ENCODE peak calls at places on chromosomes 5 and 9, in seven cellular contexts. One of them, this sample, is unnamed.

GRCh38 chr5:131944700-131945550 is 538 bp downstream of the MEIKIN start:
- DNase-seq in psoas muscle: no peak
- DNase-seq in Peyer's patch: no peak
- DNase-seq in RWPE1: no peak
- DNase-seq in heart left ventricle: no peak
- DNase-seq in MCF 10A: no peak
- DNase-seq in stomach: no peak
- DNase-seq in this sample: no peak

GRCh38 chr5:13356226-13356625 is 588.3 kb downstream of the DNAH5 start:
- DNase-seq in RWPE1: no peak
- DNase-seq in stomach: no peak
- DNase-seq in heart left ventricle: no peak
- DNase-seq in Peyer's patch: no peak
- DNase-seq in psoas muscle: no peak
- DNase-seq in MCF 10A: peak; percentile 24
- DNase-seq in this sample: no peak

GRCh38 chr5:90802695-90803317 is 244.2 kb downstream of the ADGRV1 start:
- DNase-seq in psoas muscle: no peak
- DNase-seq in MCF 10A: peak; percentile 62
- DNase-seq in heart left ventricle: no peak
- DNase-seq in stomach: peak; percentile 31
- DNase-seq in Peyer's patch: no peak
- DNase-seq in RWPE1: peak; percentile 72
- DNase-seq in this sample: no peak

GRCh38 chr9:126146254-126147145 is 180.1 kb upstream of the MVB12B start:
- DNase-seq in heart left ventricle: no peak
- DNase-seq in Peyer's patch: peak; percentile 49
- DNase-seq in psoas muscle: no peak
- DNase-seq in RWPE1: peak; percentile 58
- DNase-seq in stomach: peak; percentile 24
- DNase-seq in MCF 10A: peak; percentile 18
- DNase-seq in this sample: no peak

GRCh38 chr5:56233230-56233629 is at the start of gene ANKRD55:
- DNase-seq in stomach: no peak
- DNase-seq in Peyer's patch: no peak
- DNase-seq in MCF 10A: no peak
- DNase-seq in psoas muscle: no peak
- DNase-seq in RWPE1: no peak
- DNase-seq in heart left ventricle: no peak
- DNase-seq in this sample: no peak

GRCh38 chr5:81425569-81425968 is 31.6 kb upstream of the ACOT12 start:
- DNase-seq in RWPE1: peak; percentile 44
- DNase-seq in MCF 10A: peak; percentile 49
- DNase-seq in stomach: no peak
- DNase-seq in heart left ventricle: no peak
- DNase-seq in psoas muscle: no peak
- DNase-seq in Peyer's patch: no peak
- DNase-seq in this sample: no peak

GRCh38 chr9:87725900-87726709 is at the start of gene CTSL:
- DNase-seq in heart left ventricle: peak; percentile 95
- DNase-seq in stomach: peak; percentile 85
- DNase-seq in psoas muscle: peak; percentile 94
- DNase-seq in Peyer's patch: peak; percentile 84
- DNase-seq in RWPE1: peak; percentile 87
- DNase-seq in MCF 10A: peak; percentile 78
- DNase-seq in this sample: no peak

GRCh38 chr5:115484368-115484767 is 60.2 kb downstream of the FEM1C start:
- DNase-seq in psoas muscle: no peak
- DNase-seq in RWPE1: no peak
- DNase-seq in heart left ventricle: no peak
- DNase-seq in stomach: no peak
- DNase-seq in MCF 10A: no peak
- DNase-seq in Peyer's patch: no peak
- DNase-seq in this sample: no peak

GRCh38 chr5:161850491-161850890 is 2.6 kb downstream of the GABRA1 start:
- DNase-seq in stomach: no peak
- DNase-seq in RWPE1: no peak
- DNase-seq in Peyer's patch: no peak
- DNase-seq in psoas muscle: no peak
- DNase-seq in MCF 10A: no peak
- DNase-seq in heart left ventricle: no peak
- DNase-seq in this sample: no peak

GRCh38 chr5:161847447-161847846 is 473 bp upstream of the GABRA1 start:
- DNase-seq in psoas muscle: no peak
- DNase-seq in RWPE1: no peak
- DNase-seq in Peyer's patch: no peak
- DNase-seq in MCF 10A: no peak
- DNase-seq in heart left ventricle: no peak
- DNase-seq in stomach: no peak
- DNase-seq in this sample: no peak

GRCh38 chr5:161846731-161847130 is 1.2 kb upstream of the GABRA1 start:
- DNase-seq in stomach: no peak
- DNase-seq in heart left ventricle: no peak
- DNase-seq in Peyer's patch: no peak
- DNase-seq in RWPE1: no peak
- DNase-seq in psoas muscle: no peak
- DNase-seq in MCF 10A: peak; percentile 65
- DNase-seq in this sample: no peak

GRCh38 chr5:161847896-161848510 is at the start of gene GABRA1:
- DNase-seq in heart left ventricle: no peak
- DNase-seq in MCF 10A: no peak
- DNase-seq in psoas muscle: no peak
- DNase-seq in stomach: no peak
- DNase-seq in Peyer's patch: no peak
- DNase-seq in RWPE1: no peak
- DNase-seq in this sample: no peak

DNA sequence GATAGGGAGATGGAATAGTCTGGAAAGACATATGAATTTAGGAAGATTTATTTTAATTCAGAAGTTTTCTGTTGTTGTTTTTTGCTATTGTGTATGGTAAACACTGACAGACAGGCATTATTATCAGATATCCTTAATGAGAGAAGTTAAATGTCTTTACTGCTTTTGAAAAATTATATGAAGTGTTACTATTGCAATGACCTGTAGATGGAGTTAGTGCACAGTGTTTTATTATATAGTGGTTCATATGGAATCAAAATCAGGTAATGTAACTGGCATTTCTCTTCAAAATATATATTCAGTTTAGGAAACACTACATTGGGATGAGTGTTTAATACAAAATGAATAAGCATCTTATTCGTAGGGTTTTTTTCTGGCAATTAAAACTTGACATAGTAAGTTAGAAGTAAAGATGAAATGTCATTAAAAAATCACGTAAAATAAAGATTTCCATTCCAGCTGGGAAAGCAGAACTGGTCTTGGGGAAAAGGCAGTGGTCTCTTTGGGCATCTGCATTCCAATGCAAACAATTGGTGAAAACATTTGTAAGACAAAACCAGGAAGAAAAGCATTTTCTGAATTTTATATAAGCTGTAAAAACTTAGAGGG is 3.9 kb downstream of the GABRA1 start:
- DNase-seq in stomach: no peak
- DNase-seq in psoas muscle: no peak
- DNase-seq in Peyer's patch: no peak
- DNase-seq in MCF 10A: peak; percentile 30
- DNase-seq in heart left ventricle: no peak
- DNase-seq in RWPE1: peak; percentile 13
- DNase-seq in this sample: no peak
- TF ChIP-seq CTCF in stomach: no peak
- TF ChIP-seq CTCF in psoas muscle: no peak
- TF ChIP-seq CTCF in Peyer's patch: no peak
- TF ChIP-seq CTCF in MCF 10A: peak; percentile 45
- TF ChIP-seq CTCF in heart left ventricle: no peak
- TF ChIP-seq CTCF in RWPE1: peak; percentile 62
- TF ChIP-seq CTCF in this sample: no peak

GRCh38 chr5:121221483-121221882 is 630.2 kb upstream of the FTMT start:
- DNase-seq in heart left ventricle: no peak
- DNase-seq in MCF 10A: no peak
- DNase-seq in stomach: no peak
- DNase-seq in Peyer's patch: no peak
- DNase-seq in RWPE1: no peak
- DNase-seq in psoas muscle: peak; percentile 6
- DNase-seq in this sample: no peak
- TF ChIP-seq CTCF in heart left ventricle: no peak
- TF ChIP-seq CTCF in MCF 10A: no peak
- TF ChIP-seq CTCF in stomach: no peak
- TF ChIP-seq CTCF in Peyer's patch: no peak
- TF ChIP-seq CTCF in RWPE1: no peak
- TF ChIP-seq CTCF in psoas muscle: no peak
- TF ChIP-seq CTCF in this sample: no peak

GRCh38 chr9:136927343-136928261 is 16.9 kb downstream of the FBXW5 start:
- DNase-seq in heart left ventricle: no peak
- DNase-seq in MCF 10A: no peak
- DNase-seq in Peyer's patch: no peak
- DNase-seq in psoas muscle: no peak
- DNase-seq in stomach: no peak
- DNase-seq in RWPE1: no peak
- DNase-seq in this sample: no peak
- TF ChIP-seq CTCF in heart left ventricle: no peak
- TF ChIP-seq CTCF in MCF 10A: no peak
- TF ChIP-seq CTCF in Peyer's patch: no peak
- TF ChIP-seq CTCF in psoas muscle: no peak
- TF ChIP-seq CTCF in stomach: no peak
- TF ChIP-seq CTCF in RWPE1: no peak
- TF ChIP-seq CTCF in this sample: no peak

DNA sequence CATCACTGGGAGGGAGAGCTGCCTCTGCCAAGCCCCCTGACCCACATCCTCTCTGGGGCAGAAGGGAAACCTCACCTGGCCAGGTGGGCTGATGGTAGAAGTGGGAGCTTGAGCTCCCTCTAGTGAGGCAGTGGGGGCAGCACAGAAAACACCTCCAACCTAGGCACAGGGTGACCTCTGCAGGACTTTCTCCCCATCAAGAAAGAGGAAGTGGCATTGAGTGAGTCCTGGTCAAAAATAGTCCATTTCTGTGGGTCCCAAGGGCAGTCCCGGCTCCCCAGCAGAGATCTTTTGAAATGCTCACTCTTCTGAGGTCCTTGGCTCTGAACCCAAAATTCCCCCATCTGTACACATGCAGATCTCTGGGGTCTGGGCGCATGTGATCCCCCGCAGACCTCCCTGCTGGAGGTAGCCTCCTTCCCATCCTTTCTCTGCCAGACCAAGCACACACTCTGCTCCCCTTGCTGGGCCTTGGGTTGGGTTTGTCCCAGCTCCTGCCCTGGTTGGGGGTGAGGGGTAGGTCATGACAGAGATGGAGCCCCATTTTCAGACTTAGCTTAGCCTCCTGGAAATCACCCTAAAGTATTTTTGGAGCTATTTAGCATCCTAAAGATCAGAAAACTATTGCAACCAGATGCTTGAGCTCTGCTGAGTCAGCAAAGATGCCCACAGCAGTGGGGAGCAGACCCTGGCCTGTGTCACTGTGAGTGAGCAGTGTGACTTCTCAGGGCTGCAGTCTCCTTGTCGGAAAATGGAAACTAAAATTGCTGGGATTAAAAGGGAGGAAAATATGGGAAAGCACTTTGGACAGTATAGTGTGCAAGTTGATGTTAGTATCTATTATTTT is 41.6 kb upstream of the LCP2 start:
- DNase-seq in MCF 10A: peak; percentile 66
- DNase-seq in psoas muscle: no peak
- DNase-seq in RWPE1: peak; percentile 48
- DNase-seq in Peyer's patch: no peak
- DNase-seq in heart left ventricle: no peak
- DNase-seq in stomach: peak; percentile 43
- DNase-seq in this sample: peak; percentile 49
- TF ChIP-seq CTCF in MCF 10A: peak; percentile 46
- TF ChIP-seq CTCF in psoas muscle: peak; percentile 24
- TF ChIP-seq CTCF in RWPE1: no peak
- TF ChIP-seq CTCF in Peyer's patch: peak; percentile 44
- TF ChIP-seq CTCF in heart left ventricle: peak; percentile 29
- TF ChIP-seq CTCF in stomach: peak; percentile 23
- TF ChIP-seq CTCF in this sample: peak; percentile 86

DNA sequence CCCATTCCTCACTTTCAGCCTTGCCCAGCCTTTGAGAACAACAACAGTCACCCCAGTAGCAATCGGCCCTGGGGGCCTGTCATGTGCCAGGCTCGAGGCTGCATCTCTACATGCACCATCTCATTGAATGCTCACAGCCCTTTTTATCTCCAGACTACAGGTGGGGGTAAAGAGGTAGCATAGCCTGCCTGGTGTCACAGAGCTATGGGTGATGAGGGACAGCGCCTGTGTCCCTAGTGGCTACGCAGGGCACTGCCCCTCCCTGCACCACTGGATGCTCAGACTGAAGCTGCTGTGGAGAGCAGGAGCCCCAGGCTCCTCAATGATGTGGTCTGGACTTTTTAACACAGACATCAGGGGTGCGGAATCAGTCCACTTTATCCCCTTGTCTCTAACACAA is 2.8 kb downstream of the CAMK2A start:
- DNase-seq in Peyer's patch: peak; percentile 42
- DNase-seq in heart left ventricle: no peak
- DNase-seq in stomach: no peak
- DNase-seq in MCF 10A: no peak
- DNase-seq in RWPE1: no peak
- DNase-seq in psoas muscle: no peak
- DNase-seq in this sample: no peak
- TF ChIP-seq CTCF in Peyer's patch: no peak
- TF ChIP-seq CTCF in heart left ventricle: peak; percentile 5
- TF ChIP-seq CTCF in stomach: no peak
- TF ChIP-seq CTCF in MCF 10A: peak; percentile 31
- TF ChIP-seq CTCF in RWPE1: no peak
- TF ChIP-seq CTCF in psoas muscle: peak; percentile 12
- TF ChIP-seq CTCF in this sample: no peak